ENCODE peak calls at places on chromosomes 16 and 17, in ten cellular contexts. One of them, this sample, is unnamed.

GRCh38 chr16:84156342-84156784 is 11.3 kb downstream of the DNAAF1 start:
- DNase-seq in heart right ventricle: no peak
- DNase-seq in psoas muscle: no peak
- DNase-seq in fibroblast of lung: peak; percentile 32
- DNase-seq in left ventricle myocardium inferior: no peak
- DNase-seq in PC-3: peak; percentile 25
- DNase-seq in upper lobe of right lung: peak; percentile 11
- DNase-seq in ovary: no peak
- DNase-seq in aorta: no peak
- DNase-seq in heart left ventricle: no peak
- DNase-seq in this sample: no peak

GRCh38 chr16:29315046-29315445 is 91.5 kb downstream of the NPIPB11 start:
- DNase-seq in ovary: no peak
- DNase-seq in upper lobe of right lung: no peak
- DNase-seq in PC-3: no peak
- DNase-seq in heart left ventricle: no peak
- DNase-seq in aorta: no peak
- DNase-seq in heart right ventricle: no peak
- DNase-seq in fibroblast of lung: peak; percentile 25
- DNase-seq in psoas muscle: no peak
- DNase-seq in left ventricle myocardium inferior: no peak
- DNase-seq in this sample: no peak

GRCh38 chr16:87812200-87812656 is 46.4 kb upstream of the KLHDC4 start:
- DNase-seq in left ventricle myocardium inferior: no peak
- DNase-seq in PC-3: no peak
- DNase-seq in psoas muscle: no peak
- DNase-seq in heart left ventricle: no peak
- DNase-seq in heart right ventricle: no peak
- DNase-seq in ovary: no peak
- DNase-seq in aorta: no peak
- DNase-seq in upper lobe of right lung: no peak
- DNase-seq in fibroblast of lung: no peak
- DNase-seq in this sample: no peak

GRCh38 chr16:53090591-53091507 is 36.1 kb downstream of the CHD9 start:
- DNase-seq in upper lobe of right lung: peak; percentile 89
- DNase-seq in heart left ventricle: peak; percentile 95
- DNase-seq in aorta: peak; percentile 96
- DNase-seq in heart right ventricle: peak; percentile 92
- DNase-seq in psoas muscle: peak; percentile 94
- DNase-seq in fibroblast of lung: peak; percentile 100
- DNase-seq in PC-3: no peak
- DNase-seq in left ventricle myocardium inferior: peak; percentile 93
- DNase-seq in ovary: peak; percentile 97
- DNase-seq in this sample: peak; percentile 25

GRCh38 chr17:6510321-6511023 is 45.9 kb downstream of the PITPNM3 start:
- DNase-seq in heart left ventricle: no peak
- DNase-seq in psoas muscle: no peak
- DNase-seq in ovary: no peak
- DNase-seq in aorta: peak; percentile 36
- DNase-seq in PC-3: no peak
- DNase-seq in left ventricle myocardium inferior: no peak
- DNase-seq in fibroblast of lung: no peak
- DNase-seq in heart right ventricle: no peak
- DNase-seq in upper lobe of right lung: peak; percentile 40
- DNase-seq in this sample: peak; percentile 72

GRCh38 chr16:70750893-70751467 is 50.0 kb downstream of the VAC14 start:
- DNase-seq in psoas muscle: peak; percentile 92
- DNase-seq in upper lobe of right lung: peak; percentile 82
- DNase-seq in heart left ventricle: peak; percentile 74
- DNase-seq in ovary: peak; percentile 80
- DNase-seq in left ventricle myocardium inferior: peak; percentile 76
- DNase-seq in PC-3: no peak
- DNase-seq in fibroblast of lung: peak; percentile 100
- DNase-seq in heart right ventricle: peak; percentile 69
- DNase-seq in aorta: peak; percentile 86
- DNase-seq in this sample: peak; percentile 25

GRCh38 chr16:89395150-89396142 is 94.9 kb downstream of the ANKRD11 start:
- DNase-seq in heart left ventricle: peak; percentile 90
- DNase-seq in upper lobe of right lung: peak; percentile 85
- DNase-seq in heart right ventricle: peak; percentile 79
- DNase-seq in aorta: peak; percentile 91
- DNase-seq in left ventricle myocardium inferior: peak; percentile 87
- DNase-seq in psoas muscle: peak; percentile 85
- DNase-seq in fibroblast of lung: peak; percentile 98
- DNase-seq in PC-3: peak; percentile 95
- DNase-seq in ovary: peak; percentile 94
- DNase-seq in this sample: peak; percentile 90

GRCh38 chr16:85555549-85556455 is 57.3 kb upstream of the GSE1 start:
- DNase-seq in aorta: no peak
- DNase-seq in ovary: peak; percentile 63
- DNase-seq in heart left ventricle: peak; percentile 69
- DNase-seq in heart right ventricle: peak; percentile 49
- DNase-seq in left ventricle myocardium inferior: peak; percentile 54
- DNase-seq in fibroblast of lung: no peak
- DNase-seq in psoas muscle: peak; percentile 37
- DNase-seq in upper lobe of right lung: peak; percentile 75
- DNase-seq in PC-3: no peak
- DNase-seq in this sample: peak; percentile 61

GRCh38 chr17:77131919-77132318 is 8.8 kb upstream of the SEC14L1 start:
- DNase-seq in left ventricle myocardium inferior: no peak
- DNase-seq in PC-3: peak; percentile 97
- DNase-seq in aorta: no peak
- DNase-seq in psoas muscle: no peak
- DNase-seq in fibroblast of lung: peak; percentile 49
- DNase-seq in heart right ventricle: no peak
- DNase-seq in ovary: no peak
- DNase-seq in upper lobe of right lung: no peak
- DNase-seq in heart left ventricle: no peak
- DNase-seq in this sample: no peak

DNA sequence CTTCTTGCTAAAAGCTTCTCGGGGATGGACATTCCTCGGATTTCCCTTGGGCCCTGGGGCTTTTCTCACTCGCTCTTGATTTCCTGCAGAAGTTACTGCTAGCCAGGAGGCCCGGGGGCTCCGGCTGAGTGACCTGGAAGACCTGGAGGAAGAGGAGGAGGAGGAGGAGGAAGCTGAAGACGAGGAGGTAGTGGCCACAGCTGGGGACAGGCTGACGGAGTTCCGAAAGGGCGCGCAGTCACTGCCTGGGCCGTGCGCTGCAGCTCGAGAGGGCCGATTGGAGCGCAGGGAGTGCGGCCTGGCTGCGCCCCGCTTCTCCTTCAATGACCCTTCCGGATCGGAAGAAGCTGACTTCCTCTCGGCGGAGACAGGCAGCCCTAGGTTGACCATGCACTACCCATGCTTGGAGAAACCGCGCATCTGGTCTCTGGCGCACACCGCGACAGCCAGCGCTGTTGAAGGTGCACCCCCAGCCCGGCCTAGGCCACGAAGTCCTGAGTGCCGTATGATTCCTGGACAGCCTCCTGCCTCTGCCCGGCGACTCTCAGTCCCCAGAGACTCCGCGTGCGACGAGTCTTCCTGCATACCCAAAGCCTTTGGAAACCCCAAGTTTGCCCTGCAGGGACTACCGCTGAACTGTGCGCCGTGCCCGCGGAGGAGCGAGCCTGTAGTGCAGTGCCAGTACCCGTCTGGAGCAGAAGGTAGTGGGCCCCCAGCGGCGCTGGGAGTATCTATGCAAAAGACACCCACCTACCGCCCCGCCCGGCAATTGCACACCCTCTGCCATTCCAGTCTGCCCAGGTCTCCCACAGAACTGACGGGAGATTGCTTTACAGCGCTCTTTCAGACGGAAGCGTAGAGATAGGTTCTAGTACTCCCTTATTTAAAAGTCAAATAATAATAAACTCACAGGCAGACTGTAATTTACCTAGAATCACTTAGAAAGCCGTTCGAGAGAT is 4.9 kb downstream of the IRX6 start:
- DNase-seq in psoas muscle: no peak
- DNase-seq in fibroblast of lung: no peak
- DNase-seq in aorta: no peak
- DNase-seq in upper lobe of right lung: no peak
- DNase-seq in heart left ventricle: no peak
- DNase-seq in PC-3: no peak
- DNase-seq in heart right ventricle: no peak
- DNase-seq in left ventricle myocardium inferior: no peak
- DNase-seq in ovary: no peak
- DNase-seq in this sample: no peak
- H3K27me3 ChIP-seq in psoas muscle: peaks cover 2% of the 10 kb centered on the region
- H3K27me3 ChIP-seq in fibroblast of lung: peaks cover 14% of the 10 kb centered on the region
- H3K27me3 ChIP-seq in aorta: no peaks in the 10 kb centered on the region
- H3K27me3 ChIP-seq in upper lobe of right lung: peaks cover 79% of the 10 kb centered on the region
- H3K27me3 ChIP-seq in heart left ventricle: peaks cover 66% of the 10 kb centered on the region
- H3K27me3 ChIP-seq in PC-3: no peaks in the 10 kb centered on the region
- H3K27me3 ChIP-seq in heart right ventricle: peaks cover 7% of the 10 kb centered on the region
- H3K27me3 ChIP-seq in left ventricle myocardium inferior: peaks cover 100% of the 10 kb centered on the region
- H3K27me3 ChIP-seq in ovary: no peaks in the 10 kb centered on the region
- H3K27me3 ChIP-seq in this sample: peaks cover 13% of the 10 kb centered on the region

GRCh38 chr17:44988256-44988942 is 20.3 kb upstream of the C1QL1 start:
- DNase-seq in ovary: no peak
- DNase-seq in heart right ventricle: no peak
- DNase-seq in upper lobe of right lung: no peak
- DNase-seq in heart left ventricle: no peak
- DNase-seq in fibroblast of lung: no peak
- DNase-seq in psoas muscle: no peak
- DNase-seq in PC-3: no peak
- DNase-seq in aorta: no peak
- DNase-seq in left ventricle myocardium inferior: no peak
- DNase-seq in this sample: no peak
- H3K4me3 ChIP-seq in ovary: no peak overlapping the region
- H3K4me3 ChIP-seq in heart right ventricle: no peak overlapping the region
- H3K4me3 ChIP-seq in upper lobe of right lung: no peak overlapping the region
- H3K4me3 ChIP-seq in heart left ventricle: no peak overlapping the region
- H3K4me3 ChIP-seq in fibroblast of lung: no peak overlapping the region
- H3K4me3 ChIP-seq in psoas muscle: no peak overlapping the region
- H3K4me3 ChIP-seq in PC-3: no peak overlapping the region
- H3K4me3 ChIP-seq in aorta: no peak overlapping the region
- H3K4me3 ChIP-seq in left ventricle myocardium inferior: no peak overlapping the region
- H3K4me3 ChIP-seq in this sample: no peak overlapping the region

GRCh38 chr16:17301184-17301583 is 169.6 kb downstream of the XYLT1 start:
- DNase-seq in aorta: no peak
- DNase-seq in ovary: no peak
- DNase-seq in PC-3: no peak
- DNase-seq in fibroblast of lung: no peak
- DNase-seq in upper lobe of right lung: no peak
- DNase-seq in heart right ventricle: no peak
- DNase-seq in left ventricle myocardium inferior: no peak
- DNase-seq in heart left ventricle: no peak
- DNase-seq in psoas muscle: no peak
- DNase-seq in this sample: no peak

GRCh38 chr16:17302213-17302612 is 168.5 kb downstream of the XYLT1 start:
- DNase-seq in fibroblast of lung: no peak
- DNase-seq in heart right ventricle: no peak
- DNase-seq in left ventricle myocardium inferior: no peak
- DNase-seq in ovary: no peak
- DNase-seq in PC-3: no peak
- DNase-seq in upper lobe of right lung: no peak
- DNase-seq in psoas muscle: no peak
- DNase-seq in heart left ventricle: no peak
- DNase-seq in aorta: no peak
- DNase-seq in this sample: no peak

GRCh38 chr16:17303101-17303500 is 167.7 kb downstream of the XYLT1 start:
- DNase-seq in left ventricle myocardium inferior: no peak
- DNase-seq in aorta: no peak
- DNase-seq in heart right ventricle: no peak
- DNase-seq in ovary: no peak
- DNase-seq in psoas muscle: no peak
- DNase-seq in heart left ventricle: no peak
- DNase-seq in upper lobe of right lung: no peak
- DNase-seq in PC-3: no peak
- DNase-seq in fibroblast of lung: no peak
- DNase-seq in this sample: no peak

GRCh38 chr16:17301593-17302135 is 169.1 kb downstream of the XYLT1 start:
- DNase-seq in left ventricle myocardium inferior: no peak
- DNase-seq in aorta: no peak
- DNase-seq in heart right ventricle: no peak
- DNase-seq in fibroblast of lung: no peak
- DNase-seq in PC-3: no peak
- DNase-seq in psoas muscle: no peak
- DNase-seq in heart left ventricle: no peak
- DNase-seq in upper lobe of right lung: no peak
- DNase-seq in ovary: no peak
- DNase-seq in this sample: no peak

GRCh38 chr16:17302620-17303019 is 168.1 kb downstream of the XYLT1 start:
- DNase-seq in left ventricle myocardium inferior: no peak
- DNase-seq in fibroblast of lung: no peak
- DNase-seq in heart left ventricle: no peak
- DNase-seq in heart right ventricle: no peak
- DNase-seq in aorta: no peak
- DNase-seq in psoas muscle: no peak
- DNase-seq in PC-3: no peak
- DNase-seq in ovary: no peak
- DNase-seq in upper lobe of right lung: no peak
- DNase-seq in this sample: no peak
- H3K4me1 ChIP-seq in left ventricle myocardium inferior: peaks cover 22% of the 10 kb centered on the region
- H3K4me1 ChIP-seq in fibroblast of lung: no peaks in the 10 kb centered on the region
- H3K4me1 ChIP-seq in heart left ventricle: no peaks in the 10 kb centered on the region
- H3K4me1 ChIP-seq in heart right ventricle: peaks cover 3% of the 10 kb centered on the region
- H3K4me1 ChIP-seq in aorta: no peaks in the 10 kb centered on the region
- H3K4me1 ChIP-seq in psoas muscle: peaks cover 36% of the 10 kb centered on the region
- H3K4me1 ChIP-seq in PC-3: no peaks in the 10 kb centered on the region
- H3K4me1 ChIP-seq in ovary: peaks cover 14% of the 10 kb centered on the region
- H3K4me1 ChIP-seq in upper lobe of right lung: peaks cover 25% of the 10 kb centered on the region
- H3K4me1 ChIP-seq in this sample: no peaks in the 10 kb centered on the region

GRCh38 chr17:45788057-45788456 is 3.9 kb downstream of the CRHR1 start:
- DNase-seq in heart left ventricle: no peak
- DNase-seq in fibroblast of lung: no peak
- DNase-seq in aorta: no peak
- DNase-seq in PC-3: no peak
- DNase-seq in heart right ventricle: no peak
- DNase-seq in left ventricle myocardium inferior: no peak
- DNase-seq in psoas muscle: no peak
- DNase-seq in ovary: no peak
- DNase-seq in upper lobe of right lung: no peak
- DNase-seq in this sample: no peak

GRCh38 chr17:45790296-45790922 is 6.3 kb downstream of the CRHR1 start:
- DNase-seq in ovary: no peak
- DNase-seq in fibroblast of lung: no peak
- DNase-seq in heart right ventricle: no peak
- DNase-seq in psoas muscle: no peak
- DNase-seq in upper lobe of right lung: no peak
- DNase-seq in PC-3: peak; percentile 27
- DNase-seq in heart left ventricle: no peak
- DNase-seq in left ventricle myocardium inferior: no peak
- DNase-seq in aorta: peak; percentile 47
- DNase-seq in this sample: no peak

GRCh38 chr17:45791041-45791582 is 7.0 kb downstream of the CRHR1 start:
- DNase-seq in upper lobe of right lung: no peak
- DNase-seq in PC-3: no peak
- DNase-seq in heart right ventricle: no peak
- DNase-seq in psoas muscle: no peak
- DNase-seq in aorta: peak; percentile 68
- DNase-seq in ovary: no peak
- DNase-seq in heart left ventricle: no peak
- DNase-seq in fibroblast of lung: no peak
- DNase-seq in left ventricle myocardium inferior: no peak
- DNase-seq in this sample: no peak

GRCh38 chr17:45791935-45792334 is 7.8 kb downstream of the CRHR1 start:
- DNase-seq in psoas muscle: no peak
- DNase-seq in heart left ventricle: no peak
- DNase-seq in fibroblast of lung: no peak
- DNase-seq in ovary: no peak
- DNase-seq in heart right ventricle: no peak
- DNase-seq in upper lobe of right lung: no peak
- DNase-seq in left ventricle myocardium inferior: no peak
- DNase-seq in aorta: peak; percentile 46
- DNase-seq in PC-3: peak; percentile 84
- DNase-seq in this sample: no peak

GRCh38 chr17:45789874-45790273 is 5.8 kb downstream of the CRHR1 start:
- DNase-seq in heart right ventricle: no peak
- DNase-seq in PC-3: no peak
- DNase-seq in heart left ventricle: no peak
- DNase-seq in aorta: no peak
- DNase-seq in ovary: no peak
- DNase-seq in left ventricle myocardium inferior: no peak
- DNase-seq in fibroblast of lung: no peak
- DNase-seq in upper lobe of right lung: no peak
- DNase-seq in psoas muscle: no peak
- DNase-seq in this sample: no peak
- H3K27me3 ChIP-seq in heart right ventricle: peaks cover 5% of the 10 kb centered on the region
- H3K27me3 ChIP-seq in PC-3: peaks cover 54% of the 10 kb centered on the region
- H3K27me3 ChIP-seq in heart left ventricle: peaks cover 75% of the 10 kb centered on the region
- H3K27me3 ChIP-seq in aorta: no peaks in the 10 kb centered on the region
- H3K27me3 ChIP-seq in ovary: no peaks in the 10 kb centered on the region
- H3K27me3 ChIP-seq in left ventricle myocardium inferior: peaks cover 100% of the 10 kb centered on the region
- H3K27me3 ChIP-seq in fibroblast of lung: peaks cover 30% of the 10 kb centered on the region
- H3K27me3 ChIP-seq in upper lobe of right lung: peaks cover 79% of the 10 kb centered on the region
- H3K27me3 ChIP-seq in psoas muscle: peaks cover 15% of the 10 kb centered on the region
- H3K27me3 ChIP-seq in this sample: peaks cover 95% of the 10 kb centered on the region